ENCODE peak calls at places on chromosomes 11 and 22, in ten cellular contexts. A is endodermal cell, T is right atrium auricular region, B is body of pancreas, X is OCI-LY7, K is foreskin fibroblast, D is fibroblast of pulmonary artery, F is AG09309, I is heart right ventricle, J is lower leg skin. W is an unnamed sample.

GRCh38 chr11:63523151-63523550 is 13.5 kb upstream of the PLAAT4 start:
- DNase-seq in D (no peak), J (no peak), A (no peak), F (no peak), B (no peak), K (no peak), T (no peak), X (no peak), I (no peak), W (no peak)

GRCh38 chr11:116478205-116478604 is 294.6 kb downstream of the BUD13 start:
- DNase-seq in I (no peak), D (no peak), F (no peak), T (no peak), X (no peak), K (no peak), J (no peak), A (no peak), B (no peak), W (no peak)

GRCh38 chr11:1733716-1734351 is 16.6 kb downstream of the IFITM10 start:
- DNase-seq in D (no peak), F (no peak), X (no peak), A (peak; percentile 35), B (no peak), T (no peak), J (peak; percentile 83), I (no peak), K (no peak), W (no peak)

GRCh38 chr22:30422481-30423295 is 2.9 kb upstream of the MTFP1 start:
- DNase-seq in X (no peak), K (peak; percentile 95), D (peak; percentile 91), J (peak; percentile 94), I (peak; percentile 28), T (peak; percentile 93), B (peak; percentile 79), A (peak; percentile 92), F (peak; percentile 81), W (peak; percentile 82)

GRCh38 chr11:119376197-119376847 is 5.2 kb downstream of the USP2 start:
- DNase-seq in X (peak; percentile 44), F (no peak), B (peak; percentile 85), I (no peak), D (no peak), K (no peak), A (peak; percentile 61), J (peak; percentile 82), T (no peak), W (no peak)

GRCh38 chr11:119921571-119921970 is 192.6 kb upstream of the NECTIN1 start:
- DNase-seq in F (no peak), D (no peak), I (no peak), T (no peak), X (no peak), K (no peak), A (no peak), B (no peak), J (no peak), W (no peak)

GRCh38 chr11:134024420-134025085 is 44.3 kb upstream of the JAM3 start:
- DNase-seq in D (no peak), I (no peak), B (no peak), X (no peak), A (no peak), F (no peak), K (no peak), T (no peak), J (no peak), W (no peak)

GRCh38 chr22:24707477-24707816 is 67.1 kb downstream of the PIWIL3 start:
- DNase-seq in T (no peak), B (no peak), A (peak; percentile 81), I (no peak), J (no peak), X (no peak), D (no peak), F (no peak), K (no peak), W (no peak)

GRCh38 chr11:30196400-30197206 is 34.2 kb upstream of the FSHB start:
- DNase-seq in A (peak; percentile 94), B (peak; percentile 78), K (peak; percentile 0), I (peak; percentile 48), D (peak; percentile 77), X (peak; percentile 51), F (no peak), J (no peak), T (peak; percentile 73), W (peak; percentile 29)

GRCh38 chr11:82767123-82767522 is 33.5 kb upstream of the FAM181B start:
- DNase-seq in X (no peak), I (no peak), J (no peak), F (no peak), T (no peak), K (no peak), B (no peak), A (no peak), D (no peak), W (no peak)

GRCh38 chr22:38467904-38468760 is at the start of gene KDELR3:
- DNase-seq in J (peak; percentile 92), K (peak; percentile 78), B (peak; percentile 66), F (no peak), T (no peak), D (peak; percentile 74), A (peak; percentile 74), X (no peak), I (peak; percentile 70), W (no peak)

GRCh38 chr11:44659641-44660040 is 67.1 kb upstream of the TSPAN18 start:
- DNase-seq in F (no peak), X (no peak), A (no peak), K (no peak), I (peak; percentile 68), T (no peak), J (no peak), D (no peak), B (no peak), W (no peak)

GRCh38 chr11:126124284-126124683 is 61.6 kb upstream of the CDON start:
- DNase-seq in K (no peak), X (no peak), B (no peak), I (no peak), F (no peak), J (no peak), T (no peak), A (no peak), D (no peak), W (no peak)

GRCh38 chr11:126122863-126123262 is 60.2 kb upstream of the CDON start:
- DNase-seq in J (no peak), B (no peak), A (no peak), K (no peak), X (no peak), T (no peak), F (no peak), D (no peak), I (no peak), W (no peak)

GRCh38 chr11:126118806-126119205 is 56.1 kb upstream of the CDON start:
- DNase-seq in J (no peak), X (no peak), T (no peak), D (no peak), A (no peak), F (no peak), K (no peak), B (no peak), I (no peak), W (no peak)

GRCh38 chr11:126123686-126124085 is 61.0 kb upstream of the CDON start:
- DNase-seq in T (no peak), K (no peak), I (no peak), F (no peak), D (no peak), X (no peak), J (no peak), A (no peak), B (no peak), W (no peak)

DNA sequence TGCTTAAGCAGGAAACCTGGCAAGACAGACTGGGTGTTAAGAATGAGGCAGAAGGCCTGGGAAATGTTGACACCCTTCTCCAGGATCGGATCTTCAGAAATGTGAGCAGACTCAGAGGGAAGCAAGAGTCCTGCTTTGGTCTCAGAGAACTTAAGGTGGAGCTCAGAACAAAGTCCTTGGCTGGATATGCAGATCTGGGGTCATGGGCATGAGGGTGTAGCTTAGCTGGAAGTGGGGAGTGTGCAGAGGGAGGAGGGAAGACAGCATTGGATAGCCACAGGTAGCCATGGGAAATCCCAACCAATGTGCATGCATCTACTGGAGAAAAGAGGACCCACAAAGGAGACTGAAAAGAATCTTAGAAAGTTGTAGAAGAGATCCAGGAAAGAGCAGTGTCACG is 58.6 kb upstream of the CDON start:
- DNase-seq in F (no peak), J (no peak), X (no peak), T (no peak), D (no peak), K (no peak), A (no peak), B (no peak), I (no peak), W (no peak)
- H3K4me3 ChIP-seq in F (no peak overlapping the region), J (no peak overlapping the region), X (no peak overlapping the region), T (no peak overlapping the region), D (no peak overlapping the region), K (no peak overlapping the region), A (no peak overlapping the region), B (no peak overlapping the region), I (no peak overlapping the region), W (no peak overlapping the region)

DNA sequence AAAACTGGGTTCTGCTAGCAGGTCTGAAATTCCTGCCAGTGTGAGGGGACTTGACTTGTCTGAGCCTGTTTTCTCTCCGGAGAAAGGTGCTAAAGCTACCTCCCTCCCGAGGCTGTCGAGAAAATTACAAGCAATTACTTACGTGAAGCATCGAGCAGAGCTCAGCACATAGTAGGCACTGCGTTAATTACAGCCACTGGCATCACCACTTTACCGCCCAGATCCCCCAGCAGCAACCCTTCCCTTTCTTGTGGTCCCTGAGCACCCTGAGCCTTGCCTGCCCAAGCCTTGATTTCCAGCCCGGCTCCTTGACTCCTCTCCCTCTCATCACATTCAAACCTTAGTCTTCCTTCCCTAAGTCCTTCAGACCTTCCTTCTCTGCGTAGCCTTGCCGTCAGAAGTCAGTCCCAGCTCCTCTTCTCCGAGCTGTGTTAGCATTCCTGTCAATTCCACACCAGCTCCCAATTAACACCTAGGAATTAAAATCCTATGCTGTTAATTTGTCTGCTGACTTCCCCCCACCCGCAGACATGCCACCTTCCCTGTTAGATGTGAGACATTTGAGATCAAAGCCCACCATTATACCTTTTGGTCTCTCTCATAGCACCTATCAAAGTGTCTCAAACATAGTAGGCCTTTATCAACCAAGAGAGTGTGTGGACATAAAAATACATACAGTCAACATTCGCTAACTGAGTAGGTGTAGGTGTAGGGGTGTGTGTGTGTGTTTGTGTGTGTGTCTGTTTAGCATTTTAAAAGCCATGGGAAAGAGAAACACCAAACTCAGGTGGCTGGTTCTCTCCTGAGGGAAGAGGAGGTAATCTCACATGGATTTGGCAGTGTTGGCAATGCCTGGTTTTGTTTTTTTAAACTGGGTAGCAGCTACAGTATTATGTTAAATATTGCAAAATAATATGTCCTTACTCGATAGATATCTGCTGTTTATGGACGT is 2.8 kb upstream of the KCNJ5 start:
- DNase-seq in B (peak; percentile 55), D (no peak), T (no peak), K (no peak), I (no peak), J (no peak), X (no peak), F (no peak), A (peak; percentile 85), W (no peak)
- TF ChIP-seq CTCF in B (peak; percentile 24), D (no peak), T (no peak), K (no peak), I (no peak), J (no peak), X (no peak), F (no peak), A (peak; percentile 72), W (no peak)

GRCh38 chr22:28714043-28714442 is 27.6 kb downstream of the CHEK2 start:
- DNase-seq in B (no peak), F (no peak), X (no peak), D (no peak), A (no peak), I (no peak), J (no peak), K (no peak), T (no peak), W (no peak)
- H3K4me3 ChIP-seq in B (no peak overlapping the region), F (no peak overlapping the region), X (no peak overlapping the region), D (no peak overlapping the region), A (no peak overlapping the region), I (no peak overlapping the region), J (no peak overlapping the region), K (no peak overlapping the region), T (no peak overlapping the region), W (no peak overlapping the region)

GRCh38 chr11:17722000-17722643 is 2.8 kb downstream of the MYOD1 start:
- DNase-seq in X (no peak), F (no peak), J (no peak), D (peak; percentile 21), I (no peak), A (peak; percentile 86), B (peak; percentile 22), T (no peak), K (no peak), W (no peak)
- TF ChIP-seq CTCF in X (no peak), F (peak; percentile 68), J (no peak), D (peak; percentile 45), I (peak; percentile 34), A (peak; percentile 75), B (peak; percentile 21), T (peak; percentile 45), K (peak; percentile 38), W (peak; percentile 82)

W was measured in astrocyte of the cerebellum.